ENCODE peak calls at places on chromosomes 16 and 17, in ten cellular contexts. E, P, T, X, R, N, S, I, B and V are unnamed samples.

GRCh38 chr16:75588716-75589115 is 22.5 kb downstream of the GABARAPL2 start:
- DNase-seq in E (no peak), P (no peak), T (no peak), X (no peak), R (no peak), N (no peak), S (no peak), I (no peak), B (no peak), V (no peak)

GRCh38 chr17:75827291-75828050 is 16.7 kb downstream of the UNC13D start:
- DNase-seq in E (peak), P (peak), T (no peak), X (peak), R (peak), N (peak), S (peak), I (peak), B (peak), V (peak)

GRCh38 chr16:27238016-27238587 is 30.5 kb downstream of the NSMCE1 start:
- DNase-seq in E (no peak), P (peak), T (no peak), X (peak), R (peak), N (no peak), S (peak), I (no peak), B (peak), V (no peak)

GRCh38 chr16:63363738-63364137 is 1327.5 kb upstream of the CDH8 start:
- DNase-seq in E (no peak), P (no peak), T (no peak), X (no peak), R (no peak), N (peak), S (no peak), I (no peak), B (no peak), V (no peak)

GRCh38 chr16:57528499-57529323 is 7.7 kb downstream of the CCDC102A start:
- DNase-seq in E (no peak), P (peak), T (no peak), X (no peak), R (no peak), N (no peak), S (no peak), I (no peak), B (no peak), V (no peak)

GRCh38 chr16:1363501-1364041 is 11.8 kb downstream of the GNPTG start:
- DNase-seq in E (peak), P (peak), T (no peak), X (no peak), R (peak), N (peak), S (peak), I (no peak), B (peak), V (peak)

GRCh38 chr17:41140360-41141132 is at the start of gene KRTAP4-6:
- DNase-seq in E (peak), P (no peak), T (peak), X (no peak), R (no peak), N (peak), S (no peak), I (no peak), B (no peak), V (no peak)

GRCh38 chr17:59108400-59109102 is 1.9 kb upstream of the TRIM37 start:
- DNase-seq in E (no peak), P (no peak), T (no peak), X (no peak), R (no peak), N (no peak), S (no peak), I (no peak), B (no peak), V (no peak)

GRCh38 chr16:86718118-86718517 is 139.8 kb downstream of the FOXL1 start:
- DNase-seq in E (peak), P (peak), T (no peak), X (no peak), R (no peak), N (peak), S (no peak), I (no peak), B (no peak), V (no peak)

GRCh38 chr16:2598723-2599122 is 60.9 kb downstream of the PDPK1 start:
- DNase-seq in E (no peak), P (no peak), T (no peak), X (no peak), R (no peak), N (no peak), S (no peak), I (no peak), B (no peak), V (no peak)

GRCh38 chr17:47135235-47135634 is 53.9 kb downstream of the CDC27 start:
- DNase-seq in E (no peak), P (no peak), T (no peak), X (no peak), R (no peak), N (no peak), S (no peak), I (no peak), B (no peak), V (no peak)

GRCh38 chr17:67528751-67529436 is 151.8 kb downstream of the PITPNC1 start:
- DNase-seq in E (peak), P (peak), T (peak), X (peak), R (no peak), N (peak), S (no peak), I (peak), B (peak), V (no peak)

GRCh38 chr17:65099941-65100315 is 37.2 kb upstream of the RGS9 start:
- DNase-seq in E (peak), P (no peak), T (peak), X (peak), R (peak), N (peak), S (peak), I (peak), B (no peak), V (peak)

GRCh38 chr16:6377956-6378355 is 954.7 kb upstream of the RBFOX1 start:
- DNase-seq in E (no peak), P (no peak), T (no peak), X (no peak), R (no peak), N (no peak), S (no peak), I (no peak), B (no peak), V (no peak)

GRCh38 chr16:50313596-50314483 is 47.5 kb downstream of the ADCY7 start:
- DNase-seq in E (peak), P (peak), T (no peak), X (peak), R (peak), N (no peak), S (peak), I (no peak), B (no peak), V (no peak)

GRCh38 chr17:42438600-42439567 is 15.8 kb upstream of the CAVIN1 start:
- DNase-seq in E (no peak), P (no peak), T (no peak), X (no peak), R (peak), N (no peak), S (no peak), I (no peak), B (no peak), V (no peak)

GRCh38 chr17:80119271-80119791 is 17.9 kb downstream of the GAA start:
- DNase-seq in E (no peak), P (no peak), T (no peak), X (no peak), R (no peak), N (no peak), S (no peak), I (no peak), B (no peak), V (no peak)

GRCh38 chr17:18182190-18182977 is 1.2 kb upstream of the ALKBH5 start:
- DNase-seq in E (no peak), P (peak), T (no peak), X (peak), R (no peak), N (no peak), S (no peak), I (no peak), B (peak), V (no peak)

GRCh38 chr17:50680126-50680525 is 27.6 kb downstream of the ANKRD40 start:
- DNase-seq in E (no peak), P (no peak), T (no peak), X (no peak), R (no peak), N (no peak), S (no peak), I (no peak), B (no peak), V (no peak)

GRCh38 chr17:29124135-29124930 is 55.9 kb downstream of the MYO18A start:
- DNase-seq in E (peak), P (peak), T (no peak), X (no peak), R (peak), N (peak), S (peak), I (peak), B (peak), V (no peak)

GRCh38 chr17:73003487-73003886 is 89.0 kb downstream of the SLC39A11 start:
- DNase-seq in E (no peak), P (peak), T (no peak), X (no peak), R (no peak), N (peak), S (no peak), I (no peak), B (no peak), V (no peak)

GRCh38 chr17:83006515-83007455 is 72.6 kb upstream of the METRNL start:
- DNase-seq in E (no peak), P (no peak), T (no peak), X (no peak), R (no peak), N (no peak), S (no peak), I (no peak), B (no peak), V (no peak)

GRCh38 chr17:3866269-3866668 is 20.2 kb upstream of the NCBP3 start:
- DNase-seq in E (no peak), P (no peak), T (no peak), X (no peak), R (no peak), N (no peak), S (no peak), I (no peak), B (no peak), V (no peak)

GRCh38 chr16:28292731-28293588 is 635 bp downstream of the SBK1 start:
- DNase-seq in E (no peak), P (peak), T (no peak), X (no peak), R (no peak), N (no peak), S (peak), I (no peak), B (peak), V (no peak)

GRCh38 chr17:40317880-40318834 is 9.2 kb downstream of the RARA start:
- DNase-seq in E (peak), P (peak), T (no peak), X (peak), R (peak), N (peak), S (peak), I (peak), B (peak), V (peak)

GRCh38 chr16:61530697-61531096 is 505.5 kb downstream of the CDH8 start:
- DNase-seq in E (no peak), P (no peak), T (no peak), X (no peak), R (no peak), N (no peak), S (no peak), I (no peak), B (no peak), V (no peak)

GRCh38 chr16:28839899-28840298 is 6.2 kb downstream of the TUFM start:
- DNase-seq in E (no peak), P (no peak), T (no peak), X (no peak), R (no peak), N (no peak), S (no peak), I (no peak), B (no peak), V (no peak)

GRCh38 chr17:58368860-58369213 is 16.8 kb upstream of the SUPT4H1 start:
- DNase-seq in E (no peak), P (no peak), T (no peak), X (no peak), R (no peak), N (no peak), S (no peak), I (no peak), B (no peak), V (no peak)

GRCh38 chr17:65230040-65230439 is 92.9 kb downstream of the RGS9 start:
- DNase-seq in E (no peak), P (no peak), T (no peak), X (no peak), R (no peak), N (peak), S (no peak), I (no peak), B (no peak), V (no peak)

GRCh38 chr17:2796164-2797140 is at the start of gene RAP1GAP2:
- DNase-seq in E (no peak), P (no peak), T (no peak), X (peak), R (peak), N (no peak), S (peak), I (no peak), B (no peak), V (peak)

GRCh38 chr16:57985204-57986121 is 14.5 kb upstream of the CNGB1 start:
- DNase-seq in E (no peak), P (peak), T (no peak), X (no peak), R (no peak), N (no peak), S (no peak), I (no peak), B (peak), V (no peak)

GRCh38 chr17:81254955-81255717 is 16.0 kb downstream of the NDUFAF8 start:
- DNase-seq in E (peak), P (peak), T (no peak), X (peak), R (no peak), N (peak), S (no peak), I (peak), B (peak), V (no peak)

GRCh38 chr17:17860761-17861107 is 23.9 kb upstream of the SREBF1 start:
- DNase-seq in E (no peak), P (no peak), T (no peak), X (no peak), R (no peak), N (no peak), S (no peak), I (no peak), B (peak), V (no peak)

GRCh38 chr16:13441675-13442074 is 478.3 kb upstream of the ERCC4 start:
- DNase-seq in E (no peak), P (no peak), T (no peak), X (no peak), R (no peak), N (no peak), S (no peak), I (no peak), B (no peak), V (peak)

GRCh38 chr17:39671651-39672521 is 3.6 kb downstream of the PNMT start:
- DNase-seq in E (peak), P (peak), T (no peak), X (no peak), R (no peak), N (peak), S (no peak), I (peak), B (peak), V (no peak)

GRCh38 chr17:31405941-31406371 is 14.5 kb downstream of the RAB11FIP4 start:
- DNase-seq in E (no peak), P (no peak), T (no peak), X (no peak), R (no peak), N (no peak), S (no peak), I (no peak), B (no peak), V (no peak)
- TF ChIP-seq CTCF in E (no peak), P (no peak), T (no peak), X (no peak), R (no peak), N (no peak), S (no peak), I (no peak), B (no peak), V (no peak)

DNA sequence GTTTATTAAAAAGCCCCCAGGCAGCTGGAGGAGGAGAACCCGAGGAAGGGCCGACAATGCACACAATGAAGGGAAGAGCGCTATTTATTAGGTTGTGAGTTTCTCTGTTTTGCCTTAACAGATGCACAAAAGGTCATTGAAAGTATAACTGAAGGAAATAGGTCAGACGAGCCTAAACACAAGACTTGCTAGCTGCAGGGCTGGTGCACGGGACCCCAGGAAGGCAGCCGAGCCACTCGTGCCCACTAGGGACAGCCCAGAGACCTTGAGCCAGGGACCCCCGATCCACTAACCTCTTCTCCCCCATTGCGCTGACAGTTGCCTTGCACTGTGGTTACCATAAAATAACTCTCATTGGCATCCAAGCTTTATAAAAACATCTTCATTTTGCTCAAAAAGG is 11.3 kb downstream of the LITAFD start:
- DNase-seq in E (no peak), P (no peak), T (no peak), X (no peak), R (no peak), N (no peak), S (no peak), I (no peak), B (no peak), V (no peak)
- TF ChIP-seq CTCF in E (no peak), P (no peak), T (no peak), X (no peak), R (no peak), N (no peak), S (no peak), I (no peak), B (no peak), V (no peak)

DNA sequence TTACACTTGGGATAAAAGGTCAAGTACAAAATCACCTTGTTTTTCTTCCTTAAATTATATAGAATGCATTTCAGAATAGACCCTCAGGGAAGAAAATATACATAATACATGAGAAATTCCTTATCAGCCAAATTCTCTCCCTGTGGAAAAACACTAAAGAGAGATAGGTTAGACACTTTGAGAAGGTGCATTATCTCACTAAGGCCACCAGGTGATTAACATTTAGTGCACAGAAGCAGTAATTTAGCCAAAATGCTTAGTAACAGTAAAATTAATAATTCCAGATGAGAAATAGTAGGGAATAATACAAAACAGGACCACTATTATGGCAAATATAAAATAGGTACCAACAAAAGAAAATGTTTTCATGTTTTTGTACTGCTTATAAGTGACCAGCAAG is 185.3 kb upstream of the C17orf78 start:
- DNase-seq in E (no peak), P (no peak), T (no peak), X (no peak), R (no peak), N (no peak), S (no peak), I (no peak), B (no peak), V (no peak)
- TF ChIP-seq CTCF in E (no peak), P (no peak), T (no peak), X (no peak), R (no peak), N (no peak), S (no peak), I (no peak), B (no peak), V (peak)

GRCh38 chr16:11880047-11880446 is 28.7 kb upstream of the RSL1D1 start:
- DNase-seq in E (no peak), P (no peak), T (no peak), X (no peak), R (no peak), N (no peak), S (no peak), I (no peak), B (no peak), V (no peak)
- TF ChIP-seq CTCF in E (no peak), P (no peak), T (no peak), X (no peak), R (no peak), N (no peak), S (no peak), I (no peak), B (no peak), V (no peak)

DNA sequence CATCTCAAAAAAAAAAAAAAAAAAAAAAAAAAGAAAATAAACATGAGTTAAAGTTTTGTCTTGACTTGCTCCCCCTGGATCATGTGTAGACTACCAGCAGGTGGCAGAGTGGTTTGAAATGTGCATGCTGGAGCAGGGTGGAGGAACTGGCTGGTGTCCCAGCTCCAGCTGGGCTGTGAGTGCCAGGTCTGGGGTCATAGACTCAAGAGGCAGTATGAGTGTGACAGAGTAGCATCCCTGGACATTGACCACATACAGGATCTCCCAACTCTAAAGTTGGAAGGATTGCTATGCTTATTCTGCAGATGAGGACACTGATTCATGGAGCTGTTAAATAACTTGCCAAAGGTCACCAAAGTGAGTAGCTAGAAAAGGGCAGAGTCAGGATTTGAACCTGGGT is 198.0 kb upstream of the MPHOSPH6 start:
- DNase-seq in E (peak), P (peak), T (no peak), X (no peak), R (no peak), N (peak), S (no peak), I (no peak), B (no peak), V (no peak)
- TF ChIP-seq CTCF in E (peak), P (peak), T (peak), X (peak), R (no peak), N (no peak), S (no peak), I (peak), B (no peak), V (peak)

GRCh38 chr16:88568710-88569613 is 1.2 kb upstream of the ZC3H18 start:
- DNase-seq in E (no peak), P (no peak), T (no peak), X (no peak), R (no peak), N (no peak), S (no peak), I (no peak), B (no peak), V (no peak)

GRCh38 chr16:88566158-88566557 is 4.0 kb upstream of the ZC3H18 start:
- DNase-seq in E (peak), P (no peak), T (no peak), X (no peak), R (no peak), N (no peak), S (no peak), I (no peak), B (no peak), V (no peak)

GRCh38 chr16:88570691-88571092 is 489 bp downstream of the ZC3H18 start:
- DNase-seq in E (no peak), P (peak), T (no peak), X (no peak), R (peak), N (no peak), S (peak), I (no peak), B (peak), V (peak)

GRCh38 chr16:88569985-88570690 is at the start of gene ZC3H18:
- DNase-seq in E (peak), P (peak), T (no peak), X (peak), R (peak), N (peak), S (peak), I (peak), B (peak), V (peak)

DNA sequence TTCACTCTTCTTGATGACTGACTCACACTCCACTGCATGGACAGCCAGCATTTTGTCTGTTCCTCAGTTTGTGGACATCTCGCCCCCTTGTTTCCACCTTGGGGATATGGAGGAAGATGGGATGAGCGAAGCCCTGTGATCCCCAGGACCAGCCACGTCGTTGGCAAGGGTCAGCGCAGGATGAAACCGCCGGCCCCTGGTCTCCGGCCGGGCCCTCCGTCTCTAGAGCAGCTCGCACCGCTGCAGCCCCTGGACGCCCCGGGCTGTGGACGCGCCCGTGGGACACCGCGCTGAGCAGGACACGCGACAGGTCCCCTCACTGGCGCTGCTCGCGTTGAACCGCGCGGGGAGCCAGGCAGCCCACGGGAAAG is 604 bp upstream of the ZC3H18 start:
- DNase-seq in E (peak), P (peak), T (no peak), X (no peak), R (no peak), N (no peak), S (no peak), I (no peak), B (peak), V (no peak)
- TF ChIP-seq CTCF in E (no peak), P (no peak), T (no peak), X (no peak), R (no peak), N (no peak), S (no peak), I (no peak), B (no peak), V (no peak)

GRCh38 chr17:44083250-44083849 is 12.8 kb downstream of the G6PC3 start:
- DNase-seq in E (no peak), P (no peak), T (no peak), X (no peak), R (no peak), N (peak), S (no peak), I (no peak), B (peak), V (no peak)
- TF ChIP-seq CTCF in E (peak), P (peak), T (peak), X (peak), R (no peak), N (peak), S (no peak), I (peak), B (no peak), V (peak)